ENCODE peak calls at places on chromosomes 1 and 21, in six cellular contexts. P is skeletal muscle cell; X is HCEC 1CT; M is CD8-positive, alpha-beta memory T cell; F is NCI-H1694; O is activated CD8-positive, alpha-beta memory T cell treated with anti-CD3 and anti-CD28 coated beads for 1 hour. W is an unnamed sample.

GRCh38 chr1:159067699-159068621 is 8.6 kb downstream of the AIM2 start:
- DNase-seq in P (no peak), X (no peak), M (no peak), F (no peak), O (no peak), W (no peak)

GRCh38 chr1:106526650-106527049 is 529.8 kb upstream of the PRMT6 start:
- DNase-seq in P (peak), X (no peak), M (no peak), F (no peak), O (no peak), W (no peak)

GRCh38 chr1:218156602-218157001 is 128.5 kb upstream of the RRP15 start:
- DNase-seq in P (no peak), X (no peak), M (no peak), F (no peak), O (no peak), W (no peak)

GRCh38 chr1:183945432-183946308 is 91.9 kb downstream of the COLGALT2 start:
- DNase-seq in P (peak), X (no peak), M (no peak), F (no peak), O (no peak), W (no peak)

GRCh38 chr1:162868972-162869371 is 8.0 kb upstream of the CCDC190 start:
- DNase-seq in P (no peak), X (no peak), M (no peak), F (no peak), O (no peak), W (no peak)

GRCh38 chr1:1601564-1602320 is 1.8 kb upstream of the FNDC10 start:
- DNase-seq in P (no peak), X (no peak), M (no peak), F (no peak), O (no peak), W (no peak)

GRCh38 chr1:228979325-228979699 is 244.0 kb downstream of the RHOU start:
- DNase-seq in P (no peak), X (no peak), M (no peak), F (no peak), O (no peak), W (no peak)

GRCh38 chr1:247177755-247178154 is 5.9 kb upstream of the ZNF124 start:
- DNase-seq in P (no peak), X (no peak), M (no peak), F (no peak), O (no peak), W (no peak)

GRCh38 chr1:24695202-24695974 is 49.9 kb upstream of the CLIC4 start:
- DNase-seq in P (no peak), X (no peak), M (no peak), F (no peak), O (no peak), W (no peak)

GRCh38 chr1:41758490-41758889 is 160.2 kb downstream of the HIVEP3 start:
- DNase-seq in P (peak), X (no peak), M (no peak), F (no peak), O (no peak), W (no peak)

GRCh38 chr1:185636848-185637247 is 97.3 kb upstream of the HMCN1 start:
- DNase-seq in P (no peak), X (no peak), M (no peak), F (no peak), O (no peak), W (no peak)

GRCh38 chr1:100440075-100440809 is 87.9 kb downstream of the CDC14A start:
- DNase-seq in P (no peak), X (no peak), M (peak), F (no peak), O (peak), W (no peak)

GRCh38 chr21:44405948-44406872 is 49.1 kb upstream of the LRRC3 start:
- DNase-seq in P (no peak), X (peak), M (no peak), F (no peak), O (no peak), W (no peak)

GRCh38 chr1:56418047-56418680 is 161.2 kb downstream of the PLPP3 start:
- DNase-seq in P (no peak), X (no peak), M (no peak), F (no peak), O (no peak), W (no peak)

GRCh38 chr1:244749230-244750016 is 86.0 kb upstream of the COX20 start:
- DNase-seq in P (no peak), X (no peak), M (no peak), F (no peak), O (no peak), W (no peak)

GRCh38 chr1:228304225-228304624 is 96.4 kb downstream of the OBSCN start:
- DNase-seq in P (no peak), X (no peak), M (no peak), F (no peak), O (no peak), W (no peak)

GRCh38 chr1:78089015-78089414 is 43.2 kb downstream of the GIPC2 start:
- DNase-seq in P (no peak), X (no peak), M (no peak), F (no peak), O (no peak), W (no peak)

GRCh38 chr1:162994921-162995320 is 74.2 kb upstream of the RGS4 start:
- DNase-seq in P (no peak), X (peak), M (no peak), F (no peak), O (no peak), W (no peak)

GRCh38 chr1:234500269-234500668 is 21.3 kb upstream of the TARBP1 start:
- DNase-seq in P (no peak), X (peak), M (no peak), F (no peak), O (no peak), W (no peak)

GRCh38 chr1:9593492-9594465 is 5.1 kb downstream of the TMEM201 start:
- DNase-seq in P (no peak), X (peak), M (no peak), F (peak), O (no peak), W (peak)

GRCh38 chr21:37811711-37812110 is 104.5 kb downstream of the KCNJ6 start:
- DNase-seq in P (no peak), X (no peak), M (no peak), F (no peak), O (no peak), W (no peak)

GRCh38 chr1:22778842-22779520 is 68.3 kb downstream of the EPHB2 start:
- DNase-seq in P (no peak), X (no peak), M (no peak), F (no peak), O (no peak), W (no peak)

GRCh38 chr1:52365091-52365745 is 787 bp downstream of the CC2D1B start:
- DNase-seq in P (peak), X (peak), M (no peak), F (no peak), O (no peak), W (no peak)

GRCh38 chr1:66443793-66444192 is 90.2 kb upstream of the SGIP1 start:
- DNase-seq in P (no peak), X (no peak), M (no peak), F (no peak), O (no peak), W (no peak)

GRCh38 chr1:16888806-16889178 is 7.0 kb upstream of the RNU1-2 start:
- DNase-seq in P (no peak), X (no peak), M (no peak), F (no peak), O (no peak), W (no peak)

GRCh38 chr1:48756704-48757316 is 19.9 kb downstream of the BEND5 start:
- DNase-seq in P (no peak), X (no peak), M (no peak), F (no peak), O (no peak), W (no peak)

GRCh38 chr1:231423648-231424047 is 1.6 kb upstream of the EGLN1 start:
- DNase-seq in P (no peak), X (no peak), M (no peak), F (no peak), O (no peak), W (no peak)

GRCh38 chr1:10424034-10424433 is 6.2 kb upstream of the CENPS start:
- DNase-seq in P (no peak), X (peak), M (no peak), F (no peak), O (no peak), W (no peak)

GRCh38 chr1:236438614-236439013 is 44.5 kb downstream of the EDARADD start:
- DNase-seq in P (no peak), X (no peak), M (no peak), F (no peak), O (no peak), W (no peak)

GRCh38 chr1:35810096-35810860 is 2.5 kb downstream of the AGO4 start:
- DNase-seq in P (no peak), X (peak), M (no peak), F (no peak), O (no peak), W (no peak)

GRCh38 chr1:230778916-230779590 is 31.9 kb downstream of the CAPN9 start:
- DNase-seq in P (no peak), X (peak), M (no peak), F (no peak), O (no peak), W (no peak)

GRCh38 chr1:39957299-39958020 is 2.5 kb downstream of the MFSD2A start:
- DNase-seq in P (no peak), X (no peak), M (no peak), F (peak), O (no peak), W (peak)

GRCh38 chr1:220879509-220880366 is 495 bp downstream of the HLX start:
- DNase-seq in P (no peak), X (peak), M (no peak), F (peak), O (no peak), W (no peak)

W was measured in DMS 273 treated with DMSO at 0.1 percent for 48 hours.